ENCODE peak calls at places on chromosome 21, in eight cellular contexts. C is Peyer's patch, G is PC-9, O is mesenchymal stem cell, N is body of pancreas, U is breast epithelium, Q is A549, F is MM.1S. M is an unnamed sample.

GRCh38 chr21:25735895-25736597 is 1.3 kb downstream of the GABPA start:
- DNase-seq in C (no peak), G (no peak), O (peak; percentile 61), N (no peak), U (no peak), Q (peak; percentile 2), F (peak; percentile 11), M (no peak)

GRCh38 chr21:44749116-44749758 is 37.9 kb upstream of the TSPEAR start:
- DNase-seq in C (no peak), G (no peak), O (no peak), N (no peak), U (no peak), Q (no peak), F (no peak), M (no peak)

GRCh38 chr21:45624356-45624854 is 19.1 kb upstream of the PCBP3 start:
- DNase-seq in C (no peak), G (no peak), O (no peak), N (no peak), U (no peak), Q (no peak), F (no peak), M (no peak)

GRCh38 chr21:44729336-44730027 is 18.1 kb upstream of the TSPEAR start:
- DNase-seq in C (no peak), G (no peak), O (no peak), N (no peak), U (no peak), Q (no peak), F (no peak), M (no peak)

GRCh38 chr21:40844935-40845334 is 2.0 kb downstream of the DSCAM start:
- DNase-seq in C (no peak), G (no peak), O (no peak), N (no peak), U (no peak), Q (no peak), F (no peak), M (no peak)

GRCh38 chr21:15130751-15131150 is 66.0 kb upstream of the NRIP1 start:
- DNase-seq in C (no peak), G (no peak), O (no peak), N (no peak), U (no peak), Q (no peak), F (no peak), M (no peak)

GRCh38 chr21:20882462-20883415 is 115.5 kb upstream of the NCAM2 start:
- DNase-seq in C (no peak), G (no peak), O (peak; percentile 31), N (peak; percentile 54), U (no peak), Q (peak; percentile 3), F (peak; percentile 44), M (no peak)

GRCh38 chr21:45415188-45415942 is 10.4 kb downstream of the COL18A1 start:
- DNase-seq in C (no peak), G (no peak), O (no peak), N (no peak), U (no peak), Q (no peak), F (no peak), M (no peak)

GRCh38 chr21:20083336-20083735 is 914.9 kb upstream of the NCAM2 start:
- DNase-seq in C (no peak), G (no peak), O (no peak), N (no peak), U (no peak), Q (no peak), F (no peak), M (no peak)

GRCh38 chr21:36743446-36743845 is 44.5 kb downstream of the SIM2 start:
- DNase-seq in C (no peak), G (no peak), O (no peak), N (no peak), U (no peak), Q (no peak), F (no peak), M (no peak)

GRCh38 chr21:16775056-16775455 is 737.8 kb upstream of the CXADR start:
- DNase-seq in C (no peak), G (no peak), O (no peak), N (no peak), U (no peak), Q (no peak), F (no peak), M (no peak)

GRCh38 chr21:37737996-37738395 is 178.3 kb downstream of the KCNJ6 start:
- DNase-seq in C (no peak), G (no peak), O (no peak), N (no peak), U (no peak), Q (no peak), F (no peak), M (no peak)

GRCh38 chr21:24693779-24694178 is 913.5 kb downstream of the MRPL39 start:
- DNase-seq in C (no peak), G (no peak), O (no peak), N (no peak), U (no peak), Q (no peak), F (no peak), M (no peak)

GRCh38 chr21:37101384-37101783 is 28.3 kb downstream of the TTC3 start:
- DNase-seq in C (no peak), G (no peak), O (peak; percentile 26), N (no peak), U (no peak), Q (peak; percentile 1), F (no peak), M (no peak)

GRCh38 chr21:46181953-46182547 is 2.2 kb downstream of the SPATC1L start:
- DNase-seq in C (peak; percentile 45), G (no peak), O (no peak), N (no peak), U (peak; percentile 17), Q (no peak), F (no peak), M (no peak)

GRCh38 chr21:15277498-15277897 is 212.7 kb upstream of the NRIP1 start:
- DNase-seq in C (no peak), G (no peak), O (no peak), N (no peak), U (no peak), Q (no peak), F (no peak), M (no peak)

GRCh38 chr21:36237441-36237840 is 80.8 kb downstream of the DOP1B start:
- DNase-seq in C (no peak), G (no peak), O (no peak), N (no peak), U (no peak), Q (no peak), F (no peak), M (no peak)

GRCh38 chr21:45041351-45041805 is 33.0 kb upstream of the ADARB1 start:
- DNase-seq in C (peak; percentile 75), G (no peak), O (peak; percentile 86), N (peak; percentile 23), U (peak; percentile 79), Q (no peak), F (no peak), M (no peak)

GRCh38 chr21:46031484-46031883 is 49.9 kb downstream of the COL6A1 start:
- DNase-seq in C (no peak), G (no peak), O (no peak), N (no peak), U (no peak), Q (no peak), F (no peak), M (no peak)

GRCh38 chr21:31735518-31735992 is 3.6 kb upstream of the SCAF4 start:
- DNase-seq in C (no peak), G (no peak), O (no peak), N (no peak), U (no peak), Q (no peak), F (no peak), M (no peak)
- H3K4me3 ChIP-seq in C (no peak overlapping the region), G (no peak overlapping the region), O (no peak overlapping the region), N (no peak overlapping the region), U (no peak overlapping the region), Q (no peak overlapping the region), F (no peak overlapping the region), M (no peak overlapping the region)

GRCh38 chr21:42556960-42557359 is 43.3 kb downstream of the SLC37A1 start:
- DNase-seq in C (peak; percentile 58), G (no peak), O (no peak), N (no peak), U (no peak), Q (no peak), F (no peak), M (no peak)

GRCh38 chr21:42558368-42558767 is 44.7 kb downstream of the SLC37A1 start:
- DNase-seq in C (no peak), G (no peak), O (no peak), N (no peak), U (no peak), Q (no peak), F (no peak), M (no peak)

GRCh38 chr21:42557420-42557819 is 43.8 kb downstream of the SLC37A1 start:
- DNase-seq in C (peak; percentile 32), G (no peak), O (no peak), N (no peak), U (no peak), Q (no peak), F (no peak), M (no peak)

GRCh38 chr21:42555756-42556438 is 42.2 kb downstream of the SLC37A1 start:
- DNase-seq in C (peak; percentile 40), G (no peak), O (no peak), N (no peak), U (no peak), Q (no peak), F (no peak), M (no peak)

GRCh38 chr21:42556476-42556875 is 42.8 kb downstream of the SLC37A1 start:
- DNase-seq in C (peak; percentile 29), G (no peak), O (no peak), N (peak; percentile 2), U (no peak), Q (no peak), F (no peak), M (no peak)
- H3K27ac ChIP-seq in C (no peak overlapping the region), G (no peak overlapping the region), O (peak overlapping the region; percentile 75), N (no peak overlapping the region), U (no peak overlapping the region), Q (no peak overlapping the region), F (no peak overlapping the region), M (no peak overlapping the region)

GRCh38 chr21:27145134-27145798 is 178.4 kb upstream of the ADAMTS5 start:
- DNase-seq in C (no peak), G (no peak), O (no peak), N (no peak), U (no peak), Q (no peak), F (peak; percentile 10), M (no peak)
- H3K9me3 ChIP-seq in C (no peaks in the 10 kb centered on the region), G (no peaks in the 10 kb centered on the region), O (no peaks in the 10 kb centered on the region), N (no peaks in the 10 kb centered on the region), U (no peaks in the 10 kb centered on the region), Q (no peaks in the 10 kb centered on the region), F (no peaks in the 10 kb centered on the region), M (no peaks in the 10 kb centered on the region)

DNA sequence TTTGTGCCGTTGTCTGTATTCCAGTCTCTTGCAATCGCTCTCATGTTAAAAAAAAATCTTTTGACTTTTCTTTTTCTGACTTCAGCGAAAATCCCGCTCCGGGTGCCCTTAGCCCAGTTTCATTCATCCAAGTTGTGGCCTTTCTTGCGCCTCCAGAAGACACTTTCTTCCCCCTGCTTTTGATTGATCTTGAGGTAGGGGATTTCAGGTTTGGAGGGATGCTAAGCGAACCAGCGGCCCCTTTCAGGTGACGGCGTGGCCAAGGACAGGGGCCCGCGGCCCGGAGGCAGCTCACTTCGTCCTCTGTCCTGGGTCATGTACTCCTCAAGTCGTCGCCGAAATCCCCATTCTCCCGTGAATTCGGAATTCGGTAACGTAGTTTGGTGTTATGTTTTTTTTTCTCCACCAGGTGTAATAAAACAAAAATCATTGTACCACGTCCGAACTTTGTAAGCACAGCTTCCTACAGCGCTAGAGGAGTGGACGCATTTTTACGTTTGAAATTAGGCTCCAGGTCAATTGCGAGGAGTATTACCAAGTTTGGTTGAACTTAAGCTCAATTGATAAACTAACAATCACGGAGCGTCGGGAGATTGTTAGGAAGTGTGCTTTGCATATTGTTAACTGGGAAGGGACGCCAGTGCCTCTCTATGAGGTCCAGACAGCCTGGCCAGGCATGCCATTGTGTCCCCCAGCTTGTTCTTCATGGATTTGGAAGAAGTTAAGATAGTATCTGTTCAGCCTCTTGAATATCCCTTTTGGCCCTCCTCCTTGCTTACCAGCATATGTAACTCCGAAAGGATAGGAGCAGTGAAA is 1.1 kb downstream of the MRPS6 start:
- DNase-seq in C (peak; percentile 52), G (no peak), O (peak; percentile 22), N (no peak), U (no peak), Q (no peak), F (no peak), M (no peak)
- H3K4me3 ChIP-seq in C (peak overlapping the region; percentile 87), G (peak overlapping the region; percentile 84), O (peak overlapping the region; percentile 93), N (peak overlapping the region; percentile 14), U (peak overlapping the region; percentile 71), Q (peak overlapping the region; percentile 98), F (peak overlapping the region; percentile 67), M (peak overlapping the region; percentile 37)

M was measured in CD4-positive, alpha-beta memory T cell.